ENCODE peak calls at places on chromosomes 11 and 22, in eight cellular contexts. C is GM23338, F is HepG2, Y is HCT116, R is K562, G is SK-N-SH, L is GM12878, N is A549. Q is an unnamed sample.

GRCh38 chr11:304061-304506 is 3.5 kb upstream of the IFITM2 start:
- DNase-seq in C (no peak), F (no peak), Y (no peak), R (no peak), G (no peak), L (no peak), N (no peak), Q (no peak)

GRCh38 chr11:117199061-117199915 is at the start of gene TAGLN:
- DNase-seq in C (peak; percentile 95), F (peak; percentile 21), Y (no peak), R (no peak), G (no peak), L (no peak), N (peak; percentile 59), Q (no peak)

GRCh38 chr11:112961146-112961668 is at the start of gene NCAM1:
- DNase-seq in C (peak; percentile 98), F (peak; percentile 19), Y (peak; percentile 67), R (peak; percentile 32), G (peak; percentile 89), L (no peak), N (peak; percentile 68), Q (peak; percentile 20)

GRCh38 chr11:3180869-3181268 is 15.8 kb upstream of the OSBPL5 start:
- DNase-seq in C (no peak), F (no peak), Y (no peak), R (no peak), G (no peak), L (no peak), N (no peak), Q (no peak)

GRCh38 chr11:88300888-88301477 is 36.6 kb downstream of the CTSC start:
- DNase-seq in C (peak; percentile 94), F (no peak), Y (no peak), R (no peak), G (no peak), L (no peak), N (no peak), Q (no peak)

GRCh38 chr11:104451193-104451592 is 287.2 kb upstream of the PDGFD start:
- DNase-seq in C (peak; percentile 14), F (no peak), Y (no peak), R (no peak), G (no peak), L (no peak), N (no peak), Q (no peak)

GRCh38 chr11:83027794-83028193 is 43.9 kb downstream of the RAB30 start:
- DNase-seq in C (no peak), F (no peak), Y (no peak), R (no peak), G (no peak), L (no peak), N (no peak), Q (no peak)

GRCh38 chr11:115535781-115536180 is 31.6 kb upstream of the CADM1 start:
- DNase-seq in C (no peak), F (no peak), Y (no peak), R (no peak), G (no peak), L (no peak), N (no peak), Q (no peak)

GRCh38 chr11:94897330-94897768 is 76.0 kb downstream of the CWC15 start:
- DNase-seq in C (peak; percentile 73), F (peak; percentile 11), Y (peak; percentile 47), R (peak; percentile 64), G (peak; percentile 63), L (no peak), N (peak; percentile 42), Q (no peak)

GRCh38 chr11:57379732-57380131 is 1.2 kb downstream of the PRG3 start:
- DNase-seq in C (peak; percentile 93), F (no peak), Y (no peak), R (peak; percentile 68), G (no peak), L (no peak), N (peak; percentile 48), Q (no peak)

GRCh38 chr11:78380615-78381029 is 37.0 kb downstream of the GAB2 start:
- DNase-seq in C (no peak), F (no peak), Y (no peak), R (no peak), G (no peak), L (no peak), N (no peak), Q (no peak)

GRCh38 chr11:87173185-87174039 is 135.7 kb downstream of the TMEM135 start:
- DNase-seq in C (no peak), F (peak; percentile 19), Y (peak; percentile 56), R (no peak), G (no peak), L (no peak), N (peak; percentile 68), Q (peak; percentile 20)
- TF ChIP-seq REST in C (no peak), F (no peak), Y (no peak), R (no peak), G (no peak), L (no peak), N (no peak), Q (no peak)

GRCh38 chr22:46515208-46516111 is 22.0 kb downstream of the CELSR1 start:
- DNase-seq in C (no peak), F (no peak), Y (no peak), R (no peak), G (peak; percentile 32), L (no peak), N (no peak), Q (no peak)

GRCh38 chr22:46513908-46514550 is 23.4 kb downstream of the CELSR1 start:
- DNase-seq in C (no peak), F (no peak), Y (no peak), R (no peak), G (no peak), L (peak; percentile 23), N (no peak), Q (no peak)

GRCh38 chr22:46514592-46515207 is 22.7 kb downstream of the CELSR1 start:
- DNase-seq in C (no peak), F (no peak), Y (no peak), R (no peak), G (no peak), L (no peak), N (peak; percentile 64), Q (no peak)

GRCh38 chr22:46511391-46512370 is 25.7 kb downstream of the CELSR1 start:
- DNase-seq in C (no peak), F (no peak), Y (no peak), R (no peak), G (no peak), L (no peak), N (no peak), Q (no peak)

GRCh38 chr22:46512683-46513082 is 24.7 kb downstream of the CELSR1 start:
- DNase-seq in C (no peak), F (no peak), Y (no peak), R (no peak), G (no peak), L (no peak), N (no peak), Q (no peak)
- TF ChIP-seq REST in C (no peak), F (no peak), Y (no peak), R (no peak), G (no peak), L (no peak), N (no peak), Q (no peak)

GRCh38 chr11:74581954-74582547 is 10.3 kb upstream of the POLD3 start:
- DNase-seq in C (no peak), F (no peak), Y (no peak), R (no peak), G (no peak), L (no peak), N (no peak), Q (no peak)
- TF ChIP-seq REST in C (no peak), F (no peak), Y (no peak), R (no peak), G (no peak), L (no peak), N (no peak), Q (no peak)

GRCh38 chr11:61532136-61533038 is 23.8 kb downstream of the LRRC10B start:
- DNase-seq in C (peak; percentile 85), F (peak; percentile 34), Y (no peak), R (peak; percentile 88), G (peak; percentile 69), L (no peak), N (peak; percentile 49), Q (peak; percentile 33)
- TF ChIP-seq REST in C (no peak), F (no peak), Y (no peak), R (no peak), G (no peak), L (no peak), N (no peak), Q (no peak)

GRCh38 chr11:23789200-23789853 is 707.5 kb upstream of the LUZP2 start:
- DNase-seq in C (no peak), F (no peak), Y (no peak), R (no peak), G (no peak), L (no peak), N (no peak), Q (no peak)

DNA sequence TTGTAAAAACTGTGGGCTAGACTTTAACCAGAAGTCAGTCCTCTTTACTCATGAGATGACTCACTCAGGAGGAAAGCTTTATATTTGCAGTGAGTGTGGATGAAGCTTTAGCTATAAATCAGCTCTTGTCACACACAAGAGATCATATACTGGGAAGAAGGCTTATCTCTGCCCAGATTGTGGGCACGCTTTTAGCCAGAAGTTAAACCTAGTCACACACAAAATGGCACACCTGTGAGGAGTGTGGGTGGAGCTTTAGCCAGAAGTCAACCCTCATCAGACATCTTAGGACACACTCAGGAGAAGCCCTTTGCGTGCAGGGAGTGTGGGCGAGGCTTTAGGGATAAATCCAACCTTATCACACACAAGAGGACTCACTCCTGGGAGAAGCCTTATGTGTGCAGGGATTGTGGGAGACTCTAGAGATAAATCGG is 706.9 kb upstream of the LUZP2 start:
- DNase-seq in C (no peak), F (no peak), Y (no peak), R (no peak), G (no peak), L (no peak), N (peak; percentile 16), Q (no peak)
- TF ChIP-seq REST in C (no peak), F (no peak), Y (no peak), R (no peak), G (no peak), L (no peak), N (no peak), Q (no peak)

GRCh38 chr11:59767212-59767611 is 12.0 kb downstream of the STX3 start:
- DNase-seq in C (no peak), F (no peak), Y (no peak), R (no peak), G (no peak), L (no peak), N (no peak), Q (no peak)
- TF ChIP-seq REST in C (no peak), F (no peak), Y (no peak), R (peak; percentile 70), G (no peak), L (no peak), N (no peak), Q (no peak)

DNA sequence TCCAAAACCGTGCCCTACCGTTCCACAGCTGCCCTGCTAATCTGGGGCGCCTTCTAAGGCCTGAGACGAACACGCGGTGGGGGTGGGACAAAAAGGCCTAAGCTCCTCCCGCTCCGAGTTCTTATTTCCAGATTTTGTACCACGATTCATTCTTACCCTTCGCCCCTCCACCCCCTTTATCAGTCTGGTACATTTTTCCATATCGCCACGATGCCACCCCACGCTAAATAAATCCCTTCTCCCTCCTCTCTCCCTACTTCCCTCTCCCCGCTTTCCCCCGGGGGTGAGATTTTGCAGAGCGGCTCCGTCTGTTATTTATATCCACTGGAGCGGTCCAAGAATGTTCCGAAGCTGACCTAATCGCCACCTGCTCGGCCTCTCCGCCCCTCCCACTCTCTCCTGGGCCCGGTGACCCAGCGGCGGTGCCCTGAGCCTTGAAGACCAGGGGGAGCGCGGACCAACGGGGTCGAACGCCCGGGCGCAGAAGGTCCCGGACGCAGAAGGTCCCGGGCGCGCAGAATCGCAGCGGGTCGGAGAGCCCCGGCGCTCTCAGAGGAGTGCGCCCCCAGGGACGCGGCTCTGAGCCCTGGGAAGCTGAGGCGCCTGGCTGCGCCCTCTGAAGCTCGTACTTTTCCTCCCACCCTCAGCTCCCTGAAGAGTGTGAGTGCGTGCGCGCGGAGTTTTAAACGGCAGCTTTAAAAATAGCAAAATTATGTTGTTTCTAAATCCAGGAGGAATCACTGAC is 875 bp upstream of the PACSIN3 start:
- DNase-seq in C (peak; percentile 91), F (peak; percentile 64), Y (no peak), R (no peak), G (peak; percentile 72), L (no peak), N (peak; percentile 75), Q (peak; percentile 64)
- TF ChIP-seq REST in C (no peak), F (no peak), Y (no peak), R (no peak), G (no peak), L (no peak), N (no peak), Q (no peak)